ENCODE peak calls at places on chromosomes 7 and 10, in six cellular contexts. W is left ventricle myocardium inferior; A is keratinocyte; M is heart left ventricle; V is CD8-positive, alpha-beta T cell; U is CD4-positive, CD25-positive, alpha-beta regulatory T cell. N is an unnamed sample.

GRCh38 chr10:52992569-52992968 is 220.0 kb upstream of the MBL2 start:
- DNase-seq in U (no peak), W (no peak), A (no peak), V (no peak), M (no peak), N (no peak)

GRCh38 chr7:116801092-116801710 is 61.2 kb upstream of the CAPZA2 start:
- DNase-seq in U (no peak), W (no peak), A (peak; percentile 75), V (no peak), M (no peak), N (no peak)

GRCh38 chr7:33853361-33854062 is 51.8 kb upstream of the BMPER start:
- DNase-seq in A (no peak), W (no peak), M (no peak), V (no peak), U (no peak), N (no peak)

GRCh38 chr10:84158061-84158460 is 15.5 kb upstream of the GPR15LG start:
- DNase-seq in M (no peak), V (no peak), U (no peak), A (no peak), W (no peak), N (no peak)

GRCh38 chr7:20744913-20745587 is 41.6 kb downstream of the SP8 start:
- DNase-seq in U (no peak), A (no peak), M (no peak), V (no peak), W (no peak), N (no peak)

GRCh38 chr7:99270702-99271101 is 1.9 kb upstream of the MYH16 start:
- DNase-seq in V (no peak), M (no peak), U (no peak), W (no peak), A (no peak), N (no peak)

GRCh38 chr7:30992414-30992813 is 28.7 kb downstream of the GHRHR start:
- DNase-seq in U (no peak), M (no peak), W (no peak), A (peak; percentile 62), V (no peak), N (no peak)

GRCh38 chr10:91088300-91089140 is 131.9 kb upstream of the PCGF5 start:
- DNase-seq in A (no peak), V (no peak), W (no peak), M (peak; percentile 36), U (peak; percentile 38), N (no peak)

GRCh38 chr7:50970092-50970491 is 187.4 kb upstream of the GRB10 start:
- DNase-seq in W (no peak), U (no peak), M (no peak), V (no peak), A (no peak), N (no peak)

GRCh38 chr10:29958440-29958839 is 100.9 kb downstream of the JCAD start:
- DNase-seq in A (no peak), U (no peak), V (no peak), W (no peak), M (no peak), N (no peak)

DNA sequence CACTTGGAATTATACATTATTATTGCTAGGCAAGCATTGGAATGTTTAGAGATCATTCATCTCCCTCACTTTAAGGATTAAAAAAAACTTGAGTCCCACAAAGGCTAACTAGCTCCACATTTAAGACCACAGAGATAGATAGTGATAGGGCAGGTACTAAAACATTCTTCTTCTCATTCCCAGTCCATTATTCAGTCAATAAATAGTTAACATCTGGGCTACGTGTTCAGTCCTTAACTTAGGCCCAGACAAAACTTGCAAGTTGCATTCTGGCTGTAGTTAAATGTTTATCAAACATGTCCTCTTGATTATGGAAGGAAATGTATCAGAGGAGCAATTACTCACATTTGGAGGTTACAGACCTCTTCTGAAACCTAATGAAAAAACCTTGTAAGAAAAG is 2.4 kb downstream of the GNG11 start:
- DNase-seq in A (no peak), U (no peak), M (no peak), V (no peak), W (no peak), N (no peak)
- H3K4me3 ChIP-seq in A (no peak overlapping the region), U (no peak overlapping the region), M (peak overlapping the region; percentile 76), V (no peak overlapping the region), W (peak overlapping the region; percentile 71), N (no peak overlapping the region)

DNA sequence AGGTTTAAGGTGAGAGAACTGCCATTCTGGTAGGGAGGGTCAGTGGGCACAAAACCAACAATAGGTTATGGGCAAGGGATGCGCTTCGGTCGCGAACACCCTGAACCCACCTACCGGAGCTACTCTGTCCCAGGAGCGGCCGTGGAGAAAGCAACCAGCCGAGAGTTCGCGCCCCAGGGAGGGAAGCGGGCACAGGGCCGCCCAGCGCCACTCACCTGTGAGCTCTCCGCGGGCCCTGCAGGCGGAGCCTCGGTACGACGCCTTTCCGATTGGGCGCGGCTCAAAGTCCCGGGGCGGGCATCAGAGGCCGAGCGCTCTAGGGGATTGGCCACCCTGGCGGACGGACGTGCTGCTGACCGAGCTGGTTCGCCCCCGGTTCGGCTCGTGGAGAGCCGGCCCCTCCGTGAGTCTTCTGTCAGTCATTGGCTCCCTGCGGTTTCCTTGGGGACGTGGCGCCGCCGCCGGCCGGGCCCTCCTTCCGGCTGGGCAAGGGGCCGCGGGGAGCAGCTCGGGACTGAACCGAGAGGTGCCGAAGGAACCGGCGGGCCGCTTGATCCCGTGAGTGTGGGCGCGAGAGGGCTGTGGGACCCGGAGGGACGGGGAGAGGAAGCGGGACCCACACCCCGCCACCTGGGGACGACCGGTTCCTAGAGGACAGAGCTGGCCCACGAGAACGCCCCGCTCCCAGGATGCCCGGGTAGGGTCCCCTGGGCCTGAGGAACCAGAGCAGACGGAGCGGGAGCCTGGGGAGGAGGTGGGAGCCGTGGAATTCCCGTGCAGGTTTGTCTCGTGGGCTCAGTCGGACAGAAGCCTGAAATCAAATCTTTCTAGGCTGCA is at the start of gene ENTPD7:
- DNase-seq in V (peak; percentile 70), U (peak; percentile 97), W (peak; percentile 95), M (peak; percentile 96), A (peak; percentile 69), N (peak; percentile 92)
- H3K4me1 ChIP-seq in V (peaks cover 10% of the 10 kb centered on the region), U (peaks cover 15% of the 10 kb centered on the region), W (peaks cover 30% of the 10 kb centered on the region), M (no peaks in the 10 kb centered on the region), A (peaks cover 62% of the 10 kb centered on the region), N (no peaks in the 10 kb centered on the region)

GRCh38 chr10:103181244-103181643 is 11.8 kb downstream of the NT5C2 start:
- DNase-seq in A (no peak), U (peak; percentile 62), M (no peak), V (no peak), W (no peak), N (no peak)
- H3K4me3 ChIP-seq in A (no peak overlapping the region), U (no peak overlapping the region), M (no peak overlapping the region), V (no peak overlapping the region), W (no peak overlapping the region), N (no peak overlapping the region)

GRCh38 chr10:69323622-69324021 is 45.3 kb downstream of the HK1 start:
- DNase-seq in W (no peak), V (no peak), M (no peak), A (no peak), U (no peak), N (no peak)
- H3K4me1 ChIP-seq in W (peaks cover 96% of the 10 kb centered on the region), V (peaks cover 45% of the 10 kb centered on the region), M (peaks cover 13% of the 10 kb centered on the region), A (peaks cover 55% of the 10 kb centered on the region), U (peaks cover 61% of the 10 kb centered on the region), N (peaks cover 18% of the 10 kb centered on the region)

DNA sequence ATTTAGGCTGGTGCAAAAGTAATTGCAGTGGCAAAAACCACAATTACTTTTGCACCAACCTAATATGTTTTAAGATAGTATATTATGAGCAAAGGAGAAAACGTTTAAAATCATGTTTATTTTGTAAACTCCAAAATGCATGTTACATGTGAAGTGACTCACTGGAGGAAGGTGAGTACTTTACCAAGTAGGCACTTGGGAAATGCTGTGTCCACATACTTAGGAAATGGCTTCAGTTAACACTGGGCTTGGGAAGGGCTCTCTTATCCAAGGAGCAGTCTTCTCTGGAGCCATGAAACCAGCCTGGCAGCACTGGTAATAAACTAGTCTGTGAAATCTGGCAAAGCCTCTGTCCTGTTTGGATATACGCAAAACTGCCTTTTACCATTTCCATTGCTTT is 4.4 kb downstream of the RPS24 start:
- DNase-seq in V (no peak), M (no peak), W (no peak), A (no peak), U (no peak), N (no peak)
- H3K4me3 ChIP-seq in V (no peak overlapping the region), M (no peak overlapping the region), W (no peak overlapping the region), A (peak overlapping the region; percentile 12), U (peak overlapping the region; percentile 10), N (no peak overlapping the region)

GRCh38 chr10:71972746-71973695 is 8.8 kb downstream of the CHST3 start:
- DNase-seq in M (peak; percentile 17), V (no peak), A (no peak), U (no peak), W (no peak), N (no peak)

GRCh38 chr10:71971769-71972555 is 7.8 kb downstream of the CHST3 start:
- DNase-seq in M (no peak), A (no peak), W (no peak), U (peak; percentile 56), V (no peak), N (no peak)

GRCh38 chr10:71975087-71975890 is 11.1 kb downstream of the CHST3 start:
- DNase-seq in V (no peak), A (no peak), W (peak; percentile 69), M (peak; percentile 83), U (no peak), N (no peak)

GRCh38 chr10:71974489-71975011 is 10.4 kb downstream of the CHST3 start:
- DNase-seq in V (no peak), W (no peak), U (peak; percentile 28), M (no peak), A (peak; percentile 84), N (no peak)

GRCh38 chr10:71973777-71974488 is 9.7 kb downstream of the CHST3 start:
- DNase-seq in U (no peak), A (no peak), M (no peak), W (no peak), V (no peak), N (no peak)
- H3K4me1 ChIP-seq in U (no peaks in the 10 kb centered on the region), A (peaks cover 90% of the 10 kb centered on the region), M (peaks cover 7% of the 10 kb centered on the region), W (peaks cover 99% of the 10 kb centered on the region), V (no peaks in the 10 kb centered on the region), N (peaks cover under 1% of the 10 kb centered on the region)

GRCh38 chr7:114047889-114048288 is 129.1 kb upstream of the PPP1R3A start:
- DNase-seq in M (no peak), V (no peak), W (no peak), A (no peak), U (no peak), N (no peak)
- H3K4me3 ChIP-seq in M (peak overlapping the region; percentile 36), V (peak overlapping the region; percentile 40), W (peak overlapping the region; percentile 44), A (no peak overlapping the region), U (peak overlapping the region; percentile 75), N (no peak overlapping the region)

DNA sequence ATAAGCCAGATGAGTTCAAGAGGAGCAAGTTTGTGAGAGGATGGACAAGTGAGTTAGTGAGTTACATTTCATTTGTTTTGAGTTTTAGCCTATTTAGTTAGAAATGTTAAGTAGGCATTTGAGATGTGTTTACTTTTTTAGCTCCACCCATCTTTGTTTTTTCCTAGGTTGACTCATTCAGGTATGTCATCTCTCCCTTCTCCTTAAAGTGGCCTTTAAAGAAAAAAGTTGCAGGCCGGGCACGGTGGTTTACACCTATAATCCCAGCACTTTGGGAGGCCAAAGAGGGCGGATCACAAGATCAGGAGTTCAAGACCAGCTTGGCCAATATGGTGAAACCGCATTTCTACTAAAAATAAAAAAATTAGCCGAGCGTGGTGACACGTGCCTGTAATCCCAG is 71.2 kb downstream of the BMPR1A start:
- DNase-seq in U (no peak), A (no peak), V (no peak), W (no peak), M (no peak), N (no peak)
- H3K4me1 ChIP-seq in U (no peaks in the 10 kb centered on the region), A (no peaks in the 10 kb centered on the region), V (no peaks in the 10 kb centered on the region), W (peaks cover 53% of the 10 kb centered on the region), M (no peaks in the 10 kb centered on the region), N (peaks cover 12% of the 10 kb centered on the region)